ENCODE peak calls at places on chromosomes 3 and 15, in ten cellular contexts. L is left ventricle myocardium inferior, P is PC-9, X is ascending aorta, I is ovary, W is right cardiac atrium, S is H9, R is adrenal gland, T is upper lobe of right lung, K is mammary epithelial cell. A is an unnamed sample. For H3K4me1, the result is how much of the 10 kb centered on the place peaks cover.

GRCh38 chr3:119018690-119019463 is 15.8 kb downstream of the IGSF11 start:
- DNase-seq in L (peak), P (no peak), X (no peak), I (no peak), W (peak), S (no peak), R (peak), T (no peak), K (no peak), A (peak)

GRCh38 chr3:54577313-54577712 is 350.5 kb downstream of the LRTM1 start:
- DNase-seq in L (no peak), P (no peak), X (no peak), I (no peak), W (no peak), S (no peak), R (peak), T (no peak), K (no peak), A (no peak)

GRCh38 chr3:16897254-16897926 is 12.6 kb downstream of the PLCL2 start:
- DNase-seq in L (no peak), P (no peak), X (no peak), I (no peak), W (no peak), S (no peak), R (peak), T (no peak), K (no peak), A (no peak)

GRCh38 chr15:56249080-56249479 is 5.4 kb upstream of the RFX7 start:
- DNase-seq in L (no peak), P (peak), X (no peak), I (no peak), W (no peak), S (peak), R (no peak), T (no peak), K (peak), A (no peak)

GRCh38 chr3:144314946-144315345 is 343.3 kb downstream of the DIPK2A start:
- DNase-seq in L (no peak), P (no peak), X (no peak), I (no peak), W (no peak), S (no peak), R (no peak), T (no peak), K (no peak), A (no peak)

GRCh38 chr3:45055032-45055410 is 28.9 kb downstream of the CLEC3B start:
- DNase-seq in L (no peak), P (no peak), X (no peak), I (no peak), W (no peak), S (no peak), R (no peak), T (no peak), K (peak), A (no peak)

GRCh38 chr3:124381565-124382333 is 348.5 kb upstream of the UMPS start:
- DNase-seq in L (no peak), P (no peak), X (no peak), I (no peak), W (no peak), S (no peak), R (no peak), T (no peak), K (peak), A (no peak)

GRCh38 chr3:59654953-59655430 is 605.2 kb upstream of the CFAP20DC start:
- DNase-seq in L (no peak), P (no peak), X (no peak), I (no peak), W (no peak), S (no peak), R (no peak), T (no peak), K (no peak), A (no peak)

GRCh38 chr15:68054658-68055223 is 626 bp downstream of the PIAS1 start:
- DNase-seq in L (peak), P (peak), X (peak), I (peak), W (peak), S (peak), R (peak), T (peak), K (peak), A (peak)

GRCh38 chr3:183253961-183254815 is 1.1 kb downstream of the B3GNT5 start:
- DNase-seq in L (peak), P (peak), X (no peak), I (peak), W (peak), S (no peak), R (no peak), T (peak), K (no peak), A (peak)

GRCh38 chr15:67812232-67812631 is 13.1 kb upstream of the SKOR1 start:
- DNase-seq in L (no peak), P (no peak), X (peak), I (no peak), W (no peak), S (peak), R (no peak), T (no peak), K (no peak), A (no peak)

GRCh38 chr3:142263126-142263525 is 37.7 kb upstream of the GK5 start:
- DNase-seq in L (no peak), P (no peak), X (no peak), I (no peak), W (no peak), S (no peak), R (no peak), T (no peak), K (peak), A (no peak)

GRCh38 chr15:26665950-26666921 is 106.6 kb downstream of the GABRB3 start:
- DNase-seq in L (no peak), P (peak), X (no peak), I (no peak), W (no peak), S (peak), R (no peak), T (no peak), K (no peak), A (no peak)

GRCh38 chr3:101574388-101575156 is 592 bp downstream of the PCNP start:
- DNase-seq in L (peak), P (peak), X (peak), I (peak), W (peak), S (peak), R (peak), T (peak), K (no peak), A (peak)

GRCh38 chr3:51385621-51386091 is 565 bp downstream of the MANF start:
- DNase-seq in L (no peak), P (no peak), X (peak), I (no peak), W (peak), S (no peak), R (peak), T (no peak), K (no peak), A (no peak)

GRCh38 chr15:79406191-79406590 is 25.9 kb upstream of the MINAR1 start:
- DNase-seq in L (no peak), P (no peak), X (no peak), I (no peak), W (no peak), S (no peak), R (no peak), T (no peak), K (no peak), A (no peak)

GRCh38 chr15:51830279-51830806 is 890 bp downstream of the TMOD3 start:
- DNase-seq in L (no peak), P (no peak), X (no peak), I (no peak), W (no peak), S (no peak), R (peak), T (no peak), K (peak), A (no peak)

GRCh38 chr3:167886690-167887089 is 151.2 kb downstream of the SERPINI1 start:
- DNase-seq in L (no peak), P (no peak), X (no peak), I (no peak), W (no peak), S (no peak), R (no peak), T (no peak), K (no peak), A (no peak)

GRCh38 chr3:85726241-85726640 is 767.5 kb downstream of the CADM2 start:
- DNase-seq in L (no peak), P (no peak), X (no peak), I (no peak), W (no peak), S (no peak), R (no peak), T (no peak), K (peak), A (no peak)

GRCh38 chr15:31130576-31131237 is 29.2 kb upstream of the TRPM1 start:
- DNase-seq in L (no peak), P (no peak), X (no peak), I (no peak), W (no peak), S (no peak), R (no peak), T (no peak), K (no peak), A (no peak)

GRCh38 chr3:183827809-183828537 is 2.6 kb upstream of the MAP6D1 start:
- DNase-seq in L (no peak), P (no peak), X (no peak), I (no peak), W (no peak), S (no peak), R (peak), T (no peak), K (no peak), A (no peak)

GRCh38 chr3:58604031-58604430 is 26.8 kb upstream of the FAM107A start:
- DNase-seq in L (no peak), P (no peak), X (no peak), I (no peak), W (no peak), S (no peak), R (no peak), T (no peak), K (no peak), A (no peak)

GRCh38 chr3:158458464-158458863 is 112.5 kb upstream of the MLF1 start:
- DNase-seq in L (no peak), P (peak), X (no peak), I (no peak), W (no peak), S (no peak), R (no peak), T (no peak), K (peak), A (no peak)

GRCh38 chr15:95957854-95958253 is 372.6 kb upstream of the NR2F2 start:
- DNase-seq in L (no peak), P (no peak), X (no peak), I (no peak), W (no peak), S (peak), R (no peak), T (no peak), K (no peak), A (no peak)

GRCh38 chr3:128619146-128619890 is 31.3 kb downstream of the RPN1 start:
- DNase-seq in L (no peak), P (no peak), X (no peak), I (no peak), W (no peak), S (no peak), R (no peak), T (no peak), K (peak), A (no peak)

GRCh38 chr15:91866371-91866905 is 12.9 kb downstream of the SLCO3A1 start:
- DNase-seq in L (no peak), P (peak), X (no peak), I (peak), W (no peak), S (no peak), R (no peak), T (no peak), K (peak), A (no peak)

DNA sequence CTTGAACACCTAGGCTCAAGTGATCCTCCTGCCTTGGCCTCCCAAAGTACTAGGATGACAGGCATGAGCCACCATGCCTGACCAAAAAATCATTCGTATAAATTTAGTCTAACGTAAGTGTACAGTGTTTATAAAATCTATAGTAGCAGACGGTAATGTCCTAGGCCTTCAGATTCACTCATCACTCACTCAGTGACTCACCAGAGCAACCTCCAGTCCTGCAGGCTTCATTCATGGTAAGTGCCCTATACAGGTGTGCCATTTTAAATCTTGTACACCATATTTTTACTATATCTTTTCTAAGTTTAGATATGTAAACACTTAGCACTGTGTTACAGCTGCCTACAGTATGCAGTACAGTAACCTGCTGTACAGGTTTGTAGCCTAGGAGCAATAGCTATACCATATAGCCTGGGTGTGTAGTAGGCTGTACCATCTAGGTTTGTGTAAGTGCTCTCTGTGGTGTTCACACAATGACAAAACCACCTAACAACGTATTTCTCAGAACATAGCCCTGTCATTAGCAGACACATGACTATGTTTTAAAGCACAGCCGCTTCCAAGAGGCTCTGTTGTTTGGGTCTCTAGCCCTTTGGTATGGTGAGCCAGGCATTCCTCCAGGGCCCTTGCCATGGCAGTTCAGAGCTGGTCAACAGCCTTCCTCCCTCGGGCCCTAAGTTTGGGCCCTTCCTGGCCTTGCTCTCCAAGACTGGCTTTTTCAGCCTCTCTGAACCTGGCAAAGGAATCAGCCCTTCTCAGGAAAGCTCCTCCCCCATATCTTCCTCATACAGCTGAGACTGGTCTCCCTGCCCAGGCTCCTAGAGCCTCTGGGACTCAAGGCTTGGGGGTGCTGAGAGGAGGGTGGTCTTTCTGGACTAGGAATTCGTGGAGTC is 1.9 kb upstream of the CCDC9B start:
- DNase-seq in L (no peak), P (no peak), X (no peak), I (no peak), W (no peak), S (no peak), R (no peak), T (no peak), K (peak), A (peak)
- H3K27ac ChIP-seq in L (peak), P (peak), X (peak), I (no peak), W (peak), S (no peak), R (no peak), T (peak), K (peak), A (peak)

GRCh38 chr3:48467110-48467454 is 20.5 kb downstream of the ATRIP start:
- DNase-seq in L (no peak), P (no peak), X (no peak), I (no peak), W (no peak), S (no peak), R (no peak), T (no peak), K (no peak), A (no peak)

GRCh38 chr3:48467473-48468267 is 21.1 kb downstream of the ATRIP start:
- DNase-seq in L (no peak), P (no peak), X (no peak), I (no peak), W (no peak), S (no peak), R (no peak), T (no peak), K (no peak), A (no peak)

GRCh38 chr3:48468329-48468731 is 21.8 kb downstream of the ATRIP start:
- DNase-seq in L (no peak), P (no peak), X (no peak), I (no peak), W (no peak), S (no peak), R (peak), T (no peak), K (no peak), A (no peak)

GRCh38 chr3:48470286-48470685 is 23.7 kb downstream of the ATRIP start:
- DNase-seq in L (no peak), P (peak), X (no peak), I (no peak), W (no peak), S (no peak), R (peak), T (no peak), K (no peak), A (no peak)

GRCh38 chr3:48469046-48469915 is 22.7 kb downstream of the ATRIP start:
- DNase-seq in L (no peak), P (no peak), X (no peak), I (no peak), W (no peak), S (no peak), R (no peak), T (no peak), K (no peak), A (no peak)
- H3K4me1 ChIP-seq in L (half or more), P (under half), X (under half), I (under half), W (under half), S (under half), R (half or more), T (half or more), K (under half), A (half or more)

GRCh38 chr15:65583701-65584100 is 27.2 kb downstream of the INTS14 start:
- DNase-seq in L (no peak), P (no peak), X (no peak), I (no peak), W (no peak), S (no peak), R (no peak), T (no peak), K (no peak), A (no peak)
- H3K27ac ChIP-seq in L (peak), P (no peak), X (no peak), I (no peak), W (no peak), S (no peak), R (no peak), T (no peak), K (no peak), A (peak)

GRCh38 chr3:193836511-193836910 is 243.5 kb downstream of the OPA1 start:
- DNase-seq in L (no peak), P (no peak), X (no peak), I (no peak), W (no peak), S (no peak), R (peak), T (no peak), K (no peak), A (no peak)
- H3K4me1 ChIP-seq in L (under half), P (half or more), X (under half), I (under half), W (under half), S (under half), R (under half), T (under half), K (under half), A (under half)

GRCh38 chr3:195269375-195270078 is 1.4 kb downstream of the XXYLT1 start:
- DNase-seq in L (no peak), P (no peak), X (no peak), I (no peak), W (peak), S (no peak), R (no peak), T (no peak), K (no peak), A (no peak)
- H3K27ac ChIP-seq in L (peak), P (no peak), X (peak), I (no peak), W (no peak), S (no peak), R (no peak), T (no peak), K (no peak), A (no peak)

GRCh38 chr15:44728576-44729393 is 7.5 kb upstream of the TRIM69 start:
- DNase-seq in L (peak), P (peak), X (peak), I (peak), W (peak), S (peak), R (peak), T (peak), K (peak), A (peak)
- H3K4me1 ChIP-seq in L (half or more), P (under half), X (under half), I (under half), W (under half), S (under half), R (under half), T (under half), K (under half), A (under half)

GRCh38 chr3:38454179-38454883 is 641 bp downstream of the ACVR2B start:
- DNase-seq in L (peak), P (peak), X (no peak), I (peak), W (peak), S (no peak), R (peak), T (peak), K (peak), A (peak)
- H3K27ac ChIP-seq in L (peak), P (no peak), X (peak), I (peak), W (peak), S (no peak), R (peak), T (peak), K (peak), A (peak)